ENCODE peak calls at places on chromosomes 5 and 9, in eight cellular contexts. V is activated CD4-positive, alpha-beta T cell treated with anti-CD3 and anti-CD28 coated beads for 48 hours; B is AG08396; N is activated T-cell treated with anti-CD3 and anti-CD28 coated beads, Interleukin-2, amount 50 U/mL, for 72 hours; U is CD4-positive, alpha-beta memory T cell; O is activated T-helper 9 cell treated with anti-CD3 and anti-CD28 coated beads, Interleukin-2, amount 50 U/mL, for 16 hours; A is Ammon's horn; I is T-helper 2 cell. W is an unnamed sample.

GRCh38 chr9:21936161-21936560 is 58.0 kb downstream of the CDKN2A start:
- DNase-seq in B (no peak), A (no peak), O (no peak), U (no peak), N (no peak), V (no peak), I (no peak), W (no peak)

GRCh38 chr5:158553946-158554336 is 545.8 kb downstream of the EBF1 start:
- DNase-seq in A (no peak), I (no peak), N (no peak), B (no peak), O (no peak), U (no peak), V (no peak), W (no peak)

GRCh38 chr5:112146323-112146848 is 272.7 kb downstream of the EPB41L4A start:
- DNase-seq in I (no peak), V (no peak), O (no peak), N (no peak), U (no peak), A (no peak), B (peak), W (no peak)

GRCh38 chr5:157516016-157516415 is 56.0 kb downstream of the NIPAL4 start:
- DNase-seq in A (no peak), U (no peak), N (peak), O (no peak), V (peak), I (peak), B (peak), W (no peak)

GRCh38 chr9:134925011-134925511 is 7.3 kb upstream of the FCN1 start:
- DNase-seq in B (no peak), A (no peak), O (no peak), N (no peak), U (no peak), I (no peak), V (no peak), W (no peak)

GRCh38 chr9:136239135-136239962 is 6.3 kb downstream of the QSOX2 start:
- DNase-seq in N (no peak), O (no peak), B (no peak), I (no peak), A (peak), V (no peak), U (no peak), W (no peak)

GRCh38 chr5:150279618-150280017 is 10.0 kb downstream of the CAMK2A start:
- DNase-seq in N (no peak), I (no peak), U (no peak), O (no peak), V (no peak), B (no peak), A (no peak), W (no peak)

GRCh38 chr5:141883184-141883947 is 5.2 kb upstream of the PCDH1 start:
- DNase-seq in O (no peak), V (peak), U (no peak), A (no peak), I (no peak), N (no peak), B (peak), W (no peak)

GRCh38 chr5:140753561-140753960 is 32.4 kb upstream of the PCDHA1 start:
- DNase-seq in V (no peak), O (no peak), I (no peak), N (no peak), B (no peak), A (no peak), U (no peak), W (no peak)

GRCh38 chr5:142960309-142960696 is 190.1 kb downstream of the ARHGAP26 start:
- DNase-seq in O (no peak), A (no peak), B (no peak), N (no peak), V (no peak), U (no peak), I (no peak), W (no peak)

GRCh38 chr9:37311938-37312730 is 110.4 kb upstream of the GRHPR start:
- DNase-seq in U (no peak), I (no peak), B (peak), N (no peak), A (no peak), V (no peak), O (no peak), W (no peak)

GRCh38 chr9:130627896-130628792 is 36.2 kb upstream of the PRDM12 start:
- DNase-seq in N (no peak), U (no peak), B (no peak), O (no peak), V (no peak), A (no peak), I (no peak), W (no peak)

GRCh38 chr9:88641471-88642240 is 106.7 kb downstream of the NXNL2 start:
- DNase-seq in B (no peak), O (no peak), V (no peak), I (no peak), U (no peak), N (no peak), A (no peak), W (no peak)

GRCh38 chr9:123710299-123710698 is 219.6 kb downstream of the DENND1A start:
- DNase-seq in O (no peak), I (no peak), U (no peak), B (peak), A (no peak), N (no peak), V (no peak), W (no peak)

GRCh38 chr9:137455361-137455991 is 3.7 kb downstream of the NSMF start:
- DNase-seq in B (no peak), N (no peak), V (peak), U (no peak), I (no peak), A (no peak), O (no peak), W (no peak)

GRCh38 chr9:127664678-127665507 is 41.9 kb upstream of the CFAP157 start:
- DNase-seq in N (no peak), O (no peak), A (peak), V (no peak), I (no peak), B (no peak), U (no peak), W (no peak)

GRCh38 chr5:154923441-154924430 is 14.3 kb downstream of the GEMIN5 start:
- DNase-seq in A (no peak), V (no peak), O (no peak), U (no peak), B (peak), I (no peak), N (no peak), W (no peak)

GRCh38 chr5:105982526-105982925 is 1688.2 kb downstream of the EFNA5 start:
- DNase-seq in A (no peak), V (no peak), I (no peak), B (no peak), N (no peak), U (no peak), O (no peak), W (no peak)

GRCh38 chr5:73690015-73690414 is 64.0 kb downstream of the ARHGEF28 start:
- DNase-seq in N (no peak), U (no peak), O (no peak), A (no peak), I (no peak), B (no peak), V (no peak), W (no peak)

GRCh38 chr5:122126177-122126701 is 3.1 kb upstream of the ZNF474 start:
- DNase-seq in I (no peak), N (no peak), U (no peak), O (no peak), B (no peak), A (no peak), V (no peak), W (no peak)

GRCh38 chr9:17726298-17726697 is 147.4 kb downstream of the SH3GL2 start:
- DNase-seq in O (no peak), B (no peak), I (no peak), N (no peak), V (no peak), U (no peak), A (no peak), W (no peak)

GRCh38 chr5:6597557-6597956 is 35.3 kb downstream of the NSUN2 start:
- DNase-seq in O (no peak), V (no peak), N (no peak), U (no peak), A (no peak), B (no peak), I (no peak), W (no peak)

GRCh38 chr5:148090780-148091221 is 27.0 kb downstream of the SPINK5 start:
- DNase-seq in B (no peak), U (no peak), V (no peak), N (no peak), A (no peak), O (no peak), I (no peak), W (no peak)

GRCh38 chr9:77793909-77794308 is 145.8 kb upstream of the GNA14 start:
- DNase-seq in V (no peak), U (no peak), O (no peak), I (no peak), N (no peak), A (peak), B (no peak), W (no peak)

GRCh38 chr9:137269231-137269772 is 8.2 kb upstream of the TOR4A start:
- DNase-seq in O (no peak), I (no peak), N (no peak), A (no peak), V (no peak), B (peak), U (no peak), W (no peak)

GRCh38 chr5:173486355-173486754 is 130.1 kb downstream of the BOD1 start:
- DNase-seq in B (no peak), V (no peak), U (no peak), A (no peak), N (no peak), O (no peak), I (no peak), W (no peak)

GRCh38 chr9:135857371-135857786 is 50.0 kb downstream of the CAMSAP1 start:
- DNase-seq in O (no peak), I (no peak), A (no peak), N (no peak), B (peak), V (no peak), U (no peak), W (no peak)

GRCh38 chr5:36708996-36709395 is 102.6 kb downstream of the SLC1A3 start:
- DNase-seq in A (no peak), B (no peak), V (no peak), N (no peak), O (no peak), I (no peak), U (no peak), W (no peak)

W was measured in DND-41.